ENCODE peak calls at places on chromosomes 5 and 9, in five cellular contexts. R is HCT116; K is CD4-positive, CD25-positive, alpha-beta regulatory T cell; O is mesendoderm; F is stomach. S is an unnamed sample.

GRCh38 chr9:34744295-34745221 is 34.6 kb upstream of the CCL21 start:
- DNase-seq in R (peak), F (no peak), O (peak), K (no peak), S (no peak)

GRCh38 chr5:68505917-68506860 is 290.6 kb downstream of the PIK3R1 start:
- DNase-seq in K (no peak), R (peak), F (no peak), O (no peak), S (no peak)

GRCh38 chr5:40547557-40547956 is 132.2 kb upstream of the PTGER4 start:
- DNase-seq in K (no peak), F (no peak), R (no peak), O (no peak), S (no peak)

GRCh38 chr5:94304146-94304545 is 314.3 kb downstream of the KIAA0825 start:
- DNase-seq in K (no peak), F (no peak), O (no peak), R (no peak), S (no peak)

GRCh38 chr9:80285325-80285724 is 713.6 kb downstream of the TLE4 start:
- DNase-seq in O (peak), F (no peak), R (no peak), K (no peak), S (no peak)

GRCh38 chr5:88884435-88884877 is 1.5 kb upstream of the MEF2C start:
- DNase-seq in O (no peak), F (no peak), R (no peak), K (no peak), S (no peak)

GRCh38 chr5:149264432-149265069 is 7.1 kb upstream of the AFAP1L1 start:
- DNase-seq in R (peak), O (peak), F (peak), K (peak), S (peak)

GRCh38 chr5:145943674-145944121 is 7.3 kb downstream of the SH3RF2 start:
- DNase-seq in R (peak), O (no peak), F (peak), K (no peak), S (no peak)

GRCh38 chr9:33467526-33467925 is 6.2 kb downstream of the NOL6 start:
- DNase-seq in R (no peak), K (no peak), F (no peak), O (no peak), S (no peak)

DNA sequence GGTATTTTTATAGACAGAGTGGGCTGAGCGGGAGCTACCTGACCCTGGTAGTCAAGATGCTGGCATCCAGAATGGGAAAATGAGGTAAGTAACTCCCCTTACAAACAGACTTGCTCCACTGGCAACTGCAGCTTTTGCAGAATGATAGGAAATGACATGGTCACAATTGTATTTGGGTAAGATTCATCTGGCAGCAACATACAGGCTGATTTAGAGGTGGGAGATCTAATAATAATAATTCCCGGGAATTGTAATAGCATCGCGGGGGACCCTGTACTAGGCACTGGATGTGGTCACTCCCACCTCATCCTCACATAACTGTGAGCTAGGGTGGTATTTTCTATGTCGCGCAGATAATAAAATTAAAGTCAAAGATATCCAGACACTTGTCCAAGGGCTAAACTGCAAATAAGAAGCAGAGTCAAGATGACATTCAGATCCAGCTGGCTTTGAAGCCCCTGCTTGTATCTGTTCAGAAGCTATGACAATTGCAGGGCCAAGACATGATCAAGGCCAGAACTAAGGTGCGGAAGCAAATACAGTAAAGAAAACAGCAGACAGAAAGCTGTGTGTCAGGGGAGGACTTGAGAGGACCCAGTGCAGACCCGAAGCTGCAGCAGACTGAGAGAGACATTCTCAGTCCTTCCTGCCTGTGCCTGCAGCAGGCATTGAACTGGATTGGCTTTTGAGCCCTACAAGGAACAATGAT is 507.2 kb downstream of the BNC2 start:
- DNase-seq in K (no peak), O (no peak), R (no peak), F (no peak), S (no peak)
- H3K27ac ChIP-seq in K (no peak), O (no peak), R (no peak), F (no peak), S (no peak)

DNA sequence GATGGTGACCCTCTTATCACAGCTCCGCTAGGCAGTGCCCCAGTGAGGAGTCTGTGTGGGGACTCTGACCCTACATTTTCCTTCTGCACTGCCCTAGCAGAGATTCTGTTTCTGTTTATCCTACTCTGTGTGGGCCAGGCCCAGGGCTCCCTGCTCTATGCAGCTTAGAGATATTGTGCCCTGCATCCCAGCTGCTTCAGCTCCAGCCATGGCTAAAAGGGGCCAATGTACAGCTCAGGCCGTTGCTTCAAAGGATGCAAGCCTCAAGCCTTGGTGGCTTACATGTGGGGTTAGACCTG is 2030.7 kb upstream of the CDH9 start:
- DNase-seq in F (no peak), R (no peak), O (no peak), K (no peak), S (no peak)
- H3K27ac ChIP-seq in F (peak), R (no peak), O (no peak), K (no peak), S (no peak)

GRCh38 chr5:134526483-134527155 is 1.1 kb downstream of the JADE2 start:
- DNase-seq in R (peak), F (peak), K (peak), O (peak), S (peak)

GRCh38 chr5:134527961-134528424 is 2.5 kb downstream of the JADE2 start:
- DNase-seq in O (no peak), F (peak), R (no peak), K (no peak), S (no peak)

GRCh38 chr5:134530375-134531077 is 5.1 kb downstream of the JADE2 start:
- DNase-seq in K (no peak), F (peak), R (no peak), O (no peak), S (no peak)

GRCh38 chr5:134527156-134527960 is 1.9 kb downstream of the JADE2 start:
- DNase-seq in O (peak), K (peak), F (peak), R (no peak), S (peak)

DNA sequence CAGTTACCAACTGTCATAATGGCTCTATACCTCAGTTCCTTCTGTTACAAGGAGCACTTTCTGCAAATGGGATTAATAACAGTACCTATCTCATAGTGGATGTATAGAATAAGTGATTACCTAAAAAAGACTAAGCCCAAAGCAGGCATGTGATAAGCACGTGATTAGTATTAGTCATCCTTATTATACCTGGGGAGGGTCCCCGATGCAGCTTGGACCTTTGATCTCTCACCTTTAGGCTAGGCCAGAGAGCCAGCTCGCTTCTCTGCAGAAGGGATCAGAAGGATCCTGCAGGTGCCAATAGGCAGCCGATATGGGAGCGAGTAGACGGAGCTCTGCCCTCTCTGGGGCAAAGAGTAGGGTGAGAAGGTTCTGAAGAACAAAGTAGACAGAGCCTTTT is 4.0 kb downstream of the JADE2 start:
- DNase-seq in O (no peak), F (no peak), R (no peak), K (no peak), S (no peak)
- H3K27ac ChIP-seq in O (no peak), F (peak), R (no peak), K (peak), S (peak)

DNA sequence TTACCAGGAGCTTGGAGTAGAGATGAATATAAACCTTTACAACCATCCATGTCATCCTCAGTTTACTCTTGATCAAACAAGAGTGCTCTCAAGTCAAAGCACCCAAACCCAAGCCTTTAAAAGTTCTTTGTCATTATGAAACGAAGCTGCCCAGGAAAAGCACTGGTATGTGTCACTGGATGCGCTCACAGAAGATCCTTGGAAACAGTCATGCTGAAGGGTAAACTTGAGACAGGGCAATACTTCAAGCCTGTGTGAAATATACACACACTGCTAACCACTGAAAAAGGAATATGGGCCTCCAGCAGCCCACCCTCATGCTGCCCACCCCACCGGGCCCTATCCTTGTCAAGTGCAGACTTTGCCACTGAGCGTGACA is 84.5 kb downstream of the PRRT1B start:
- DNase-seq in O (no peak), F (no peak), R (no peak), K (no peak), S (no peak)
- H3K27ac ChIP-seq in O (no peak), F (peak), R (no peak), K (peak), S (peak)

DNA sequence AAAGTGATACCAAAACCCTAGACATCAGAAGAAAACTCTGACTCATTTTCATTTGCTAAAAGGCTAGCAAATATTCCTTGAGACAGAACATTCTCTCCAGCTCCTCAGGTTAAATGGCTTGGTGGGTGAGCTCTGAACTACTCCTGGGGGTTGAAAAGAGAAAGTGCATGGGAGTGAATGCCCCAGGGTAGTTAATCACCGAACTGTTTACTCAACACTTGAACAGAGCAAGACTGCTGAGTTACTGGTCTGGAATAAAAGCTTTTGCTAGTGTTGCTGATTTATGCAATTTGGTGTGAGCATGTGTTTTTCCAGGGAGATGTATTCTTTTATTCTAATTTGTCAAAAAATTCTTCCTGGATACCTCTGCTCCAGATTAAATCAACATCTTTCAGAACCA is 88.3 kb upstream of the PRDM9 start:
- DNase-seq in K (no peak), O (peak), R (no peak), F (no peak), S (no peak)
- H3K27ac ChIP-seq in K (no peak), O (no peak), R (no peak), F (no peak), S (no peak)

GRCh38 chr5:167271061-167271460 is 1020.4 kb upstream of the WWC1 start:
- DNase-seq in K (no peak), O (no peak), F (no peak), R (no peak), S (no peak)
- H3K27ac ChIP-seq in K (no peak), O (no peak), F (no peak), R (no peak), S (no peak)

GRCh38 chr9:110351009-110351467 is 13.4 kb upstream of the TXNDC8 start:
- DNase-seq in K (no peak), F (no peak), O (peak), R (peak), S (no peak)
- H3K27ac ChIP-seq in K (no peak), F (peak), O (no peak), R (no peak), S (no peak)

DNA sequence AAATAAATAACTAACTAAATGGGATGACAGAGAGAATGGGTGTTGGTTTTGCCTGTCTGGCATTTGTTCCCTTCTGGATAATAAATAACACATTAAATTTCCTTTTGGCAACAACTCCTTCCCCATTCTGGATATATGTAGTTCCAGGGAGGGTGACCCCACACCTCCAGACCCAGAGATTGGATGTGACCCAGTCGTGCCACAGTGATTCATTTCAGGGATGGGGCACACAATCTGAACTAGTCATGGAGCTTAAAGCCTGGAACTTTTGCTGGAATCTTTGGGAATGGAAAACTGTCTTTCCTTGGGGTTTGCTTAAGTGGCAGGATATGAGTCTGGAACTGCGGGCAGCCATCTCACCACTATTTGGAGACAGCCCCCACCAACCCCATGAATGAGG is 11.3 kb downstream of the KLF9 start:
- DNase-seq in O (no peak), R (no peak), K (no peak), F (no peak), S (no peak)
- H3K27ac ChIP-seq in O (no peak), R (no peak), K (no peak), F (peak), S (no peak)

GRCh38 chr5:111122398-111122797 is 30.2 kb downstream of the WDR36 start:
- DNase-seq in F (no peak), O (no peak), K (no peak), R (no peak), S (no peak)
- H3K27ac ChIP-seq in F (no peak), O (no peak), K (no peak), R (no peak), S (no peak)

S was measured in effector memory CD4-positive, alpha-beta T cell.